ENCODE peak calls at places on chromosomes 13 and 19, in nine cellular contexts. One of them, this sample, is unnamed.

GRCh38 chr13:57724486-57725272 is 93.1 kb downstream of the PCDH17 start:
- DNase-seq in dorsolateral prefrontal cortex: no peak
- DNase-seq in fibroblast of pulmonary artery: no peak
- DNase-seq in CD8-positive, alpha-beta memory T cell: no peak
- DNase-seq in lower leg skin: no peak
- DNase-seq in GM12878: no peak
- DNase-seq in heart right ventricle: no peak
- DNase-seq in IMR-90: no peak
- DNase-seq in left lung: peak; percentile 28
- DNase-seq in this sample: no peak

GRCh38 chr13:46113596-46113995 is 8.8 kb upstream of the CPB2 start:
- DNase-seq in heart right ventricle: no peak
- DNase-seq in CD8-positive, alpha-beta memory T cell: no peak
- DNase-seq in IMR-90: no peak
- DNase-seq in dorsolateral prefrontal cortex: no peak
- DNase-seq in lower leg skin: no peak
- DNase-seq in fibroblast of pulmonary artery: peak; percentile 41
- DNase-seq in GM12878: no peak
- DNase-seq in left lung: no peak
- DNase-seq in this sample: no peak

GRCh38 chr19:50658438-50659317 is 9.4 kb downstream of the C19orf81 start:
- DNase-seq in CD8-positive, alpha-beta memory T cell: peak; percentile 66
- DNase-seq in left lung: peak; percentile 87
- DNase-seq in fibroblast of pulmonary artery: peak; percentile 84
- DNase-seq in heart right ventricle: peak; percentile 68
- DNase-seq in GM12878: no peak
- DNase-seq in IMR-90: peak; percentile 64
- DNase-seq in lower leg skin: peak; percentile 19
- DNase-seq in dorsolateral prefrontal cortex: peak; percentile 85
- DNase-seq in this sample: peak; percentile 83

GRCh38 chr13:83503424-83503823 is 378.9 kb downstream of the SLITRK1 start:
- DNase-seq in dorsolateral prefrontal cortex: no peak
- DNase-seq in fibroblast of pulmonary artery: peak; percentile 47
- DNase-seq in lower leg skin: no peak
- DNase-seq in CD8-positive, alpha-beta memory T cell: no peak
- DNase-seq in left lung: no peak
- DNase-seq in heart right ventricle: no peak
- DNase-seq in GM12878: no peak
- DNase-seq in IMR-90: peak; percentile 7
- DNase-seq in this sample: no peak

GRCh38 chr19:35120898-35121297 is 5.3 kb downstream of the FXYD3 start:
- DNase-seq in IMR-90: no peak
- DNase-seq in fibroblast of pulmonary artery: no peak
- DNase-seq in left lung: no peak
- DNase-seq in CD8-positive, alpha-beta memory T cell: no peak
- DNase-seq in lower leg skin: no peak
- DNase-seq in heart right ventricle: no peak
- DNase-seq in dorsolateral prefrontal cortex: no peak
- DNase-seq in GM12878: no peak
- DNase-seq in this sample: peak; percentile 78

GRCh38 chr13:93409001-93409400 is 182.4 kb downstream of the GPC6 start:
- DNase-seq in left lung: no peak
- DNase-seq in IMR-90: peak; percentile 45
- DNase-seq in fibroblast of pulmonary artery: no peak
- DNase-seq in dorsolateral prefrontal cortex: no peak
- DNase-seq in GM12878: no peak
- DNase-seq in CD8-positive, alpha-beta memory T cell: no peak
- DNase-seq in heart right ventricle: no peak
- DNase-seq in lower leg skin: no peak
- DNase-seq in this sample: peak; percentile 79

GRCh38 chr13:101397742-101398141 is 18.6 kb downstream of the NALCN start:
- DNase-seq in left lung: no peak
- DNase-seq in IMR-90: peak; percentile 92
- DNase-seq in dorsolateral prefrontal cortex: no peak
- DNase-seq in GM12878: no peak
- DNase-seq in fibroblast of pulmonary artery: peak; percentile 38
- DNase-seq in CD8-positive, alpha-beta memory T cell: no peak
- DNase-seq in lower leg skin: no peak
- DNase-seq in heart right ventricle: no peak
- DNase-seq in this sample: peak; percentile 79

GRCh38 chr19:50820549-50821247 is 2.9 kb downstream of the KLK1 start:
- DNase-seq in dorsolateral prefrontal cortex: no peak
- DNase-seq in heart right ventricle: no peak
- DNase-seq in fibroblast of pulmonary artery: no peak
- DNase-seq in IMR-90: no peak
- DNase-seq in CD8-positive, alpha-beta memory T cell: no peak
- DNase-seq in lower leg skin: no peak
- DNase-seq in left lung: peak; percentile 76
- DNase-seq in GM12878: peak; percentile 21
- DNase-seq in this sample: no peak

GRCh38 chr13:59879281-59879680 is 284.4 kb downstream of the DIAPH3 start:
- DNase-seq in lower leg skin: no peak
- DNase-seq in fibroblast of pulmonary artery: no peak
- DNase-seq in left lung: no peak
- DNase-seq in heart right ventricle: no peak
- DNase-seq in IMR-90: no peak
- DNase-seq in CD8-positive, alpha-beta memory T cell: no peak
- DNase-seq in dorsolateral prefrontal cortex: no peak
- DNase-seq in GM12878: no peak
- DNase-seq in this sample: no peak

GRCh38 chr13:83839158-83839557 is 43.1 kb downstream of the SLITRK1 start:
- DNase-seq in left lung: no peak
- DNase-seq in heart right ventricle: no peak
- DNase-seq in dorsolateral prefrontal cortex: no peak
- DNase-seq in lower leg skin: no peak
- DNase-seq in CD8-positive, alpha-beta memory T cell: no peak
- DNase-seq in IMR-90: no peak
- DNase-seq in GM12878: no peak
- DNase-seq in fibroblast of pulmonary artery: no peak
- DNase-seq in this sample: no peak

GRCh38 chr19:14139944-14140343 is 3.6 kb upstream of the ASF1B start:
- DNase-seq in left lung: peak; percentile 60
- DNase-seq in CD8-positive, alpha-beta memory T cell: no peak
- DNase-seq in IMR-90: no peak
- DNase-seq in heart right ventricle: no peak
- DNase-seq in fibroblast of pulmonary artery: no peak
- DNase-seq in lower leg skin: peak; percentile 47
- DNase-seq in dorsolateral prefrontal cortex: no peak
- DNase-seq in GM12878: no peak
- DNase-seq in this sample: no peak

GRCh38 chr13:101640797-101641400 is 188.4 kb downstream of the ITGBL1 start:
- DNase-seq in GM12878: no peak
- DNase-seq in fibroblast of pulmonary artery: peak; percentile 57
- DNase-seq in dorsolateral prefrontal cortex: no peak
- DNase-seq in CD8-positive, alpha-beta memory T cell: no peak
- DNase-seq in IMR-90: peak; percentile 78
- DNase-seq in lower leg skin: no peak
- DNase-seq in left lung: no peak
- DNase-seq in heart right ventricle: no peak
- DNase-seq in this sample: no peak

GRCh38 chr13:49292742-49293498 is 45.2 kb downstream of the CDADC1 start:
- DNase-seq in dorsolateral prefrontal cortex: peak; percentile 58
- DNase-seq in IMR-90: peak; percentile 96
- DNase-seq in left lung: no peak
- DNase-seq in fibroblast of pulmonary artery: peak; percentile 92
- DNase-seq in lower leg skin: no peak
- DNase-seq in heart right ventricle: peak; percentile 57
- DNase-seq in GM12878: no peak
- DNase-seq in CD8-positive, alpha-beta memory T cell: no peak
- DNase-seq in this sample: peak; percentile 67

GRCh38 chr13:73388586-73388985 is 329.8 kb downstream of the KLF5 start:
- DNase-seq in left lung: no peak
- DNase-seq in heart right ventricle: no peak
- DNase-seq in fibroblast of pulmonary artery: no peak
- DNase-seq in dorsolateral prefrontal cortex: no peak
- DNase-seq in lower leg skin: no peak
- DNase-seq in GM12878: no peak
- DNase-seq in IMR-90: no peak
- DNase-seq in CD8-positive, alpha-beta memory T cell: no peak
- DNase-seq in this sample: no peak

GRCh38 chr19:16263115-16263839 is 61.3 kb upstream of the KLF2 start:
- DNase-seq in IMR-90: no peak
- DNase-seq in left lung: peak; percentile 54
- DNase-seq in heart right ventricle: no peak
- DNase-seq in fibroblast of pulmonary artery: no peak
- DNase-seq in CD8-positive, alpha-beta memory T cell: no peak
- DNase-seq in lower leg skin: no peak
- DNase-seq in GM12878: no peak
- DNase-seq in dorsolateral prefrontal cortex: no peak
- DNase-seq in this sample: no peak

GRCh38 chr19:18972851-18973250 is 31.8 kb upstream of the HOMER3 start:
- DNase-seq in IMR-90: no peak
- DNase-seq in heart right ventricle: no peak
- DNase-seq in CD8-positive, alpha-beta memory T cell: no peak
- DNase-seq in left lung: no peak
- DNase-seq in lower leg skin: no peak
- DNase-seq in dorsolateral prefrontal cortex: no peak
- DNase-seq in fibroblast of pulmonary artery: peak; percentile 51
- DNase-seq in GM12878: no peak
- DNase-seq in this sample: no peak

GRCh38 chr13:60214213-60215079 is 50.7 kb upstream of the DIAPH3 start:
- DNase-seq in dorsolateral prefrontal cortex: no peak
- DNase-seq in left lung: no peak
- DNase-seq in GM12878: no peak
- DNase-seq in heart right ventricle: no peak
- DNase-seq in IMR-90: no peak
- DNase-seq in CD8-positive, alpha-beta memory T cell: no peak
- DNase-seq in fibroblast of pulmonary artery: no peak
- DNase-seq in lower leg skin: no peak
- DNase-seq in this sample: no peak

GRCh38 chr13:29857089-29857488 is 6.7 kb upstream of the UBL3 start:
- DNase-seq in GM12878: no peak
- DNase-seq in lower leg skin: no peak
- DNase-seq in CD8-positive, alpha-beta memory T cell: no peak
- DNase-seq in dorsolateral prefrontal cortex: no peak
- DNase-seq in left lung: no peak
- DNase-seq in IMR-90: no peak
- DNase-seq in heart right ventricle: no peak
- DNase-seq in fibroblast of pulmonary artery: no peak
- DNase-seq in this sample: no peak

DNA sequence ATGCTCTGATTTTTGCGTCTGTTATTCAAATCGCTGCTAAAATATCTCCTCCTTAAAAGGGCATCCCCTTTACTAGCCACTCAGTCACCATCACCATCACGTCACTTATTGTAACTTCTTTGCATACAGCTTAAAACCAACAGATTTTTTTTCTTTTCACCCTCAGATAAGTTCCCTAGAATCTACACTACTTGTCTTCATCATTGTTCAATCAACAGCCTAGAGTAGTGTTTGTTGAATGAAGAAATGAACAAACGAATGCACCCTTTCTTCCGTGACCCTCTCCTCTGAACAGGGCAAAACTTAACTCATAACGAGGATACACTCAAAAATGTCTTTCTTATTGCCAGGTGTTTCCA is 1.1 kb upstream of the AKAP11 start:
- DNase-seq in lower leg skin: no peak
- DNase-seq in left lung: no peak
- DNase-seq in fibroblast of pulmonary artery: no peak
- DNase-seq in CD8-positive, alpha-beta memory T cell: no peak
- DNase-seq in GM12878: no peak
- DNase-seq in IMR-90: no peak
- DNase-seq in dorsolateral prefrontal cortex: no peak
- DNase-seq in heart right ventricle: no peak
- DNase-seq in this sample: no peak
- H3K4me3 ChIP-seq in lower leg skin: no peak overlapping the region
- H3K4me3 ChIP-seq in left lung: peak overlapping the region; percentile 80
- H3K4me3 ChIP-seq in fibroblast of pulmonary artery: peak overlapping the region; percentile 64
- H3K4me3 ChIP-seq in CD8-positive, alpha-beta memory T cell: peak overlapping the region; percentile 88
- H3K4me3 ChIP-seq in GM12878: peak overlapping the region; percentile 90
- H3K4me3 ChIP-seq in IMR-90: peak overlapping the region; percentile 52
- H3K4me3 ChIP-seq in dorsolateral prefrontal cortex: peak overlapping the region; percentile 98
- H3K4me3 ChIP-seq in heart right ventricle: peak overlapping the region; percentile 99
- H3K4me3 ChIP-seq in this sample: peak overlapping the region; percentile 71

GRCh38 chr19:48752511-48753365 is at the start of gene FUT1:
- DNase-seq in CD8-positive, alpha-beta memory T cell: peak; percentile 38
- DNase-seq in fibroblast of pulmonary artery: no peak
- DNase-seq in left lung: peak; percentile 88
- DNase-seq in GM12878: no peak
- DNase-seq in heart right ventricle: peak; percentile 78
- DNase-seq in dorsolateral prefrontal cortex: no peak
- DNase-seq in lower leg skin: no peak
- DNase-seq in IMR-90: no peak
- DNase-seq in this sample: peak; percentile 64

GRCh38 chr19:48749571-48750198 is 2.8 kb downstream of the FUT1 start:
- DNase-seq in fibroblast of pulmonary artery: no peak
- DNase-seq in IMR-90: no peak
- DNase-seq in left lung: no peak
- DNase-seq in GM12878: no peak
- DNase-seq in dorsolateral prefrontal cortex: no peak
- DNase-seq in lower leg skin: no peak
- DNase-seq in heart right ventricle: no peak
- DNase-seq in CD8-positive, alpha-beta memory T cell: no peak
- DNase-seq in this sample: no peak

GRCh38 chr19:48750351-48750750 is 2.1 kb downstream of the FUT1 start:
- DNase-seq in fibroblast of pulmonary artery: no peak
- DNase-seq in IMR-90: no peak
- DNase-seq in CD8-positive, alpha-beta memory T cell: no peak
- DNase-seq in heart right ventricle: no peak
- DNase-seq in left lung: no peak
- DNase-seq in dorsolateral prefrontal cortex: no peak
- DNase-seq in lower leg skin: no peak
- DNase-seq in GM12878: no peak
- DNase-seq in this sample: no peak

GRCh38 chr19:48751835-48752510 is 468 bp downstream of the FUT1 start:
- DNase-seq in heart right ventricle: no peak
- DNase-seq in left lung: no peak
- DNase-seq in GM12878: no peak
- DNase-seq in dorsolateral prefrontal cortex: no peak
- DNase-seq in fibroblast of pulmonary artery: no peak
- DNase-seq in IMR-90: no peak
- DNase-seq in CD8-positive, alpha-beta memory T cell: no peak
- DNase-seq in lower leg skin: no peak
- DNase-seq in this sample: no peak

GRCh38 chr19:48750771-48751504 is 1.5 kb downstream of the FUT1 start:
- DNase-seq in CD8-positive, alpha-beta memory T cell: no peak
- DNase-seq in fibroblast of pulmonary artery: no peak
- DNase-seq in heart right ventricle: no peak
- DNase-seq in left lung: no peak
- DNase-seq in lower leg skin: no peak
- DNase-seq in dorsolateral prefrontal cortex: no peak
- DNase-seq in IMR-90: no peak
- DNase-seq in GM12878: no peak
- DNase-seq in this sample: no peak
- H3K4me3 ChIP-seq in CD8-positive, alpha-beta memory T cell: no peak overlapping the region
- H3K4me3 ChIP-seq in fibroblast of pulmonary artery: no peak overlapping the region
- H3K4me3 ChIP-seq in heart right ventricle: peak overlapping the region; percentile 54
- H3K4me3 ChIP-seq in left lung: no peak overlapping the region
- H3K4me3 ChIP-seq in lower leg skin: no peak overlapping the region
- H3K4me3 ChIP-seq in dorsolateral prefrontal cortex: no peak overlapping the region
- H3K4me3 ChIP-seq in IMR-90: no peak overlapping the region
- H3K4me3 ChIP-seq in GM12878: no peak overlapping the region
- H3K4me3 ChIP-seq in this sample: no peak overlapping the region

GRCh38 chr19:42323852-42324654 is 1.4 kb upstream of the MEGF8 start:
- DNase-seq in dorsolateral prefrontal cortex: no peak
- DNase-seq in CD8-positive, alpha-beta memory T cell: no peak
- DNase-seq in left lung: no peak
- DNase-seq in fibroblast of pulmonary artery: no peak
- DNase-seq in IMR-90: no peak
- DNase-seq in lower leg skin: no peak
- DNase-seq in GM12878: no peak
- DNase-seq in heart right ventricle: no peak
- DNase-seq in this sample: no peak
- H3K4me3 ChIP-seq in dorsolateral prefrontal cortex: peak overlapping the region; percentile 98
- H3K4me3 ChIP-seq in CD8-positive, alpha-beta memory T cell: no peak overlapping the region
- H3K4me3 ChIP-seq in left lung: no peak overlapping the region
- H3K4me3 ChIP-seq in fibroblast of pulmonary artery: no peak overlapping the region
- H3K4me3 ChIP-seq in IMR-90: no peak overlapping the region
- H3K4me3 ChIP-seq in lower leg skin: no peak overlapping the region
- H3K4me3 ChIP-seq in GM12878: peak overlapping the region; percentile 74
- H3K4me3 ChIP-seq in heart right ventricle: peak overlapping the region; percentile 78
- H3K4me3 ChIP-seq in this sample: no peak overlapping the region

GRCh38 chr13:42039946-42040729 is 8.3 kb upstream of the DGKH start:
- DNase-seq in dorsolateral prefrontal cortex: peak; percentile 83
- DNase-seq in IMR-90: peak; percentile 86
- DNase-seq in left lung: peak; percentile 96
- DNase-seq in heart right ventricle: peak; percentile 94
- DNase-seq in GM12878: peak; percentile 25
- DNase-seq in lower leg skin: peak; percentile 86
- DNase-seq in CD8-positive, alpha-beta memory T cell: peak; percentile 77
- DNase-seq in fibroblast of pulmonary artery: peak; percentile 89
- DNase-seq in this sample: peak; percentile 85
- H3K4me3 ChIP-seq in dorsolateral prefrontal cortex: peak overlapping the region; percentile 70
- H3K4me3 ChIP-seq in IMR-90: peak overlapping the region; percentile 95
- H3K4me3 ChIP-seq in left lung: peak overlapping the region; percentile 82
- H3K4me3 ChIP-seq in heart right ventricle: peak overlapping the region; percentile 91
- H3K4me3 ChIP-seq in GM12878: peak overlapping the region; percentile 88
- H3K4me3 ChIP-seq in lower leg skin: peak overlapping the region; percentile 71
- H3K4me3 ChIP-seq in CD8-positive, alpha-beta memory T cell: peak overlapping the region; percentile 52
- H3K4me3 ChIP-seq in fibroblast of pulmonary artery: peak overlapping the region; percentile 81
- H3K4me3 ChIP-seq in this sample: peak overlapping the region; percentile 69

This sample was measured in MG63.